ENCODE peak calls at places on chromosome 2, in four cellular contexts. P, T, L and F are unnamed samples.

GRCh38 chr2:128589681-128590080 is 271.0 kb upstream of the HS6ST1 start:
- DNase-seq in P (no peak), T (no peak), L (no peak), F (no peak)

GRCh38 chr2:222797308-222797707 is 63.5 kb upstream of the ACSL3 start:
- DNase-seq in P (peak), T (peak), L (peak), F (peak)

GRCh38 chr2:128584296-128584900 is 265.7 kb upstream of the HS6ST1 start:
- DNase-seq in P (peak), T (no peak), L (peak), F (peak)

GRCh38 chr2:134280726-134281125 is 26.9 kb downstream of the MGAT5 start:
- DNase-seq in P (no peak), T (no peak), L (no peak), F (no peak)

GRCh38 chr2:228533156-228533555 is 351.7 kb upstream of the SPHKAP start:
- DNase-seq in P (no peak), T (no peak), L (no peak), F (no peak)

GRCh38 chr2:74441690-74442482 is at the start of gene RTKN:
- DNase-seq in P (no peak), T (no peak), L (no peak), F (no peak)

GRCh38 chr2:42971381-42971780 is 179.0 kb upstream of the HAAO start:
- DNase-seq in P (no peak), T (no peak), L (no peak), F (no peak)

GRCh38 chr2:237614151-237614720 is 13.2 kb upstream of the LRRFIP1 start:
- DNase-seq in P (no peak), T (no peak), L (no peak), F (no peak)

GRCh38 chr2:135651717-135652116 is 89.9 kb upstream of the UBXN4 start:
- DNase-seq in P (no peak), T (no peak), L (no peak), F (no peak)

GRCh38 chr2:40317756-40318155 is 134.1 kb downstream of the SLC8A1 start:
- DNase-seq in P (no peak), T (no peak), L (no peak), F (peak)

GRCh38 chr2:102066554-102066953 is 74.8 kb downstream of the IL1R2 start:
- DNase-seq in P (no peak), T (no peak), L (no peak), F (no peak)

GRCh38 chr2:23530121-23530908 is 145.3 kb downstream of the KLHL29 start:
- DNase-seq in P (no peak), T (no peak), L (no peak), F (no peak)

GRCh38 chr2:26246818-26247217 is 2.1 kb downstream of the HADHB start:
- DNase-seq in P (peak), T (no peak), L (no peak), F (no peak)

GRCh38 chr2:132953771-132954170 is 283.8 kb upstream of the LYPD1 start:
- DNase-seq in P (no peak), T (no peak), L (no peak), F (no peak)

GRCh38 chr2:63189026-63189425 is 138.4 kb downstream of the OTX1 start:
- DNase-seq in P (peak), T (peak), L (peak), F (peak)

GRCh38 chr2:10278029-10278762 is 24.5 kb upstream of the HPCAL1 start:
- DNase-seq in P (peak), T (no peak), L (peak), F (peak)

GRCh38 chr2:166180951-166181812 is 53.4 kb upstream of the SCN1A start:
- DNase-seq in P (peak), T (peak), L (no peak), F (peak)